ENCODE peak calls at places on chromosomes 16 and 17, in four cellular contexts. One of them, this sample, is unnamed.

GRCh38 chr17:83201206-83202001 is 122.0 kb downstream of the METRNL start:
- DNase-seq in lung: no peak
- DNase-seq in GM12865: no peak
- DNase-seq in OCI-LY7: no peak
- DNase-seq in this sample: no peak

GRCh38 chr17:28427372-28427771 is 21.4 kb upstream of the SLC46A1 start:
- DNase-seq in lung: no peak
- DNase-seq in OCI-LY7: no peak
- DNase-seq in GM12865: no peak
- DNase-seq in this sample: no peak

GRCh38 chr17:81821603-81822311 is 11.3 kb downstream of the MCRIP1 start:
- DNase-seq in OCI-LY7: no peak
- DNase-seq in GM12865: no peak
- DNase-seq in lung: peak
- DNase-seq in this sample: no peak

GRCh38 chr17:46039592-46040186 is 40.6 kb downstream of the STH start:
- DNase-seq in OCI-LY7: no peak
- DNase-seq in GM12865: no peak
- DNase-seq in lung: no peak
- DNase-seq in this sample: no peak

GRCh38 chr17:44905006-44906000 is 6.1 kb upstream of the EFTUD2 start:
- DNase-seq in OCI-LY7: no peak
- DNase-seq in lung: no peak
- DNase-seq in GM12865: no peak
- DNase-seq in this sample: no peak

GRCh38 chr16:75267631-75268264 is 16.3 kb upstream of the BCAR1 start:
- DNase-seq in lung: peak
- DNase-seq in GM12865: no peak
- DNase-seq in OCI-LY7: no peak
- DNase-seq in this sample: no peak

GRCh38 chr17:8801135-8801840 is 2.1 kb upstream of the MFSD6L start:
- DNase-seq in GM12865: no peak
- DNase-seq in lung: no peak
- DNase-seq in OCI-LY7: no peak
- DNase-seq in this sample: no peak

GRCh38 chr16:75064403-75065148 is 52.0 kb downstream of the LDHD start:
- DNase-seq in OCI-LY7: no peak
- DNase-seq in GM12865: no peak
- DNase-seq in lung: peak
- DNase-seq in this sample: peak

GRCh38 chr16:3578121-3578520 is 918 bp upstream of the NLRC3 start:
- DNase-seq in lung: no peak
- DNase-seq in OCI-LY7: peak
- DNase-seq in GM12865: peak
- DNase-seq in this sample: no peak